ENCODE peak calls at places on chromosome 1, in nine cellular contexts. One of them, this sample, is unnamed.

GRCh38 chr1:230487773-230488428 is 61.8 kb upstream of the PGBD5 start:
- DNase-seq in Caco-2: no peak
- DNase-seq in brain microvascular endothelial cell: no peak
- DNase-seq in foreskin fibroblast: no peak
- DNase-seq in heart left ventricle: no peak
- DNase-seq in AG09319: no peak
- DNase-seq in neural progenitor cell: no peak
- DNase-seq in endothelial cell: no peak
- DNase-seq in cardiac muscle cell: no peak
- DNase-seq in this sample: no peak

GRCh38 chr1:8382051-8382505 is 64.2 kb downstream of the SLC45A1 start:
- DNase-seq in Caco-2: no peak
- DNase-seq in AG09319: no peak
- DNase-seq in endothelial cell: no peak
- DNase-seq in brain microvascular endothelial cell: peak; percentile 44
- DNase-seq in heart left ventricle: no peak
- DNase-seq in cardiac muscle cell: peak; percentile 46
- DNase-seq in neural progenitor cell: peak; percentile 88
- DNase-seq in foreskin fibroblast: no peak
- DNase-seq in this sample: no peak

GRCh38 chr1:215476541-215476940 is 90.6 kb upstream of the KCTD3 start:
- DNase-seq in neural progenitor cell: no peak
- DNase-seq in brain microvascular endothelial cell: no peak
- DNase-seq in cardiac muscle cell: no peak
- DNase-seq in AG09319: no peak
- DNase-seq in Caco-2: no peak
- DNase-seq in endothelial cell: no peak
- DNase-seq in foreskin fibroblast: peak; percentile 29
- DNase-seq in heart left ventricle: no peak
- DNase-seq in this sample: no peak

GRCh38 chr1:28370220-28371010 is 875 bp downstream of the PHACTR4 start:
- DNase-seq in Caco-2: peak; percentile 45
- DNase-seq in endothelial cell: peak; percentile 32
- DNase-seq in foreskin fibroblast: peak; percentile 41
- DNase-seq in heart left ventricle: peak; percentile 21
- DNase-seq in neural progenitor cell: peak; percentile 65
- DNase-seq in AG09319: no peak
- DNase-seq in cardiac muscle cell: peak; percentile 45
- DNase-seq in brain microvascular endothelial cell: peak; percentile 48
- DNase-seq in this sample: peak; percentile 29

GRCh38 chr1:230170610-230171009 is 103.6 kb downstream of the GALNT2 start:
- DNase-seq in AG09319: no peak
- DNase-seq in brain microvascular endothelial cell: no peak
- DNase-seq in cardiac muscle cell: no peak
- DNase-seq in neural progenitor cell: no peak
- DNase-seq in Caco-2: no peak
- DNase-seq in heart left ventricle: peak; percentile 5
- DNase-seq in endothelial cell: no peak
- DNase-seq in foreskin fibroblast: no peak
- DNase-seq in this sample: no peak

GRCh38 chr1:160618763-160619274 is 28.0 kb downstream of the SLAMF1 start:
- DNase-seq in neural progenitor cell: no peak
- DNase-seq in Caco-2: no peak
- DNase-seq in brain microvascular endothelial cell: no peak
- DNase-seq in endothelial cell: no peak
- DNase-seq in foreskin fibroblast: no peak
- DNase-seq in cardiac muscle cell: no peak
- DNase-seq in heart left ventricle: no peak
- DNase-seq in AG09319: no peak
- DNase-seq in this sample: no peak

GRCh38 chr1:210292276-210292851 is 36.3 kb upstream of the HHAT start:
- DNase-seq in endothelial cell: peak; percentile 45
- DNase-seq in brain microvascular endothelial cell: no peak
- DNase-seq in foreskin fibroblast: no peak
- DNase-seq in cardiac muscle cell: no peak
- DNase-seq in AG09319: peak; percentile 25
- DNase-seq in neural progenitor cell: peak; percentile 86
- DNase-seq in Caco-2: peak; percentile 71
- DNase-seq in heart left ventricle: peak; percentile 42
- DNase-seq in this sample: peak; percentile 79

GRCh38 chr1:189658381-189658780 is 819.3 kb downstream of the BRINP3 start:
- DNase-seq in endothelial cell: no peak
- DNase-seq in AG09319: no peak
- DNase-seq in brain microvascular endothelial cell: no peak
- DNase-seq in heart left ventricle: no peak
- DNase-seq in cardiac muscle cell: no peak
- DNase-seq in neural progenitor cell: no peak
- DNase-seq in Caco-2: no peak
- DNase-seq in foreskin fibroblast: no peak
- DNase-seq in this sample: no peak

GRCh38 chr1:78553859-78554258 is 63.1 kb downstream of the PTGFR start:
- DNase-seq in Caco-2: no peak
- DNase-seq in heart left ventricle: no peak
- DNase-seq in neural progenitor cell: peak; percentile 13
- DNase-seq in cardiac muscle cell: peak; percentile 10
- DNase-seq in brain microvascular endothelial cell: no peak
- DNase-seq in AG09319: no peak
- DNase-seq in foreskin fibroblast: no peak
- DNase-seq in endothelial cell: no peak
- DNase-seq in this sample: no peak
- TF ChIP-seq CTCF in Caco-2: no peak
- TF ChIP-seq CTCF in heart left ventricle: no peak
- TF ChIP-seq CTCF in neural progenitor cell: peak; percentile 31
- TF ChIP-seq CTCF in cardiac muscle cell: no peak
- TF ChIP-seq CTCF in brain microvascular endothelial cell: peak; percentile 32
- TF ChIP-seq CTCF in AG09319: no peak
- TF ChIP-seq CTCF in foreskin fibroblast: no peak
- TF ChIP-seq CTCF in endothelial cell: peak; percentile 45
- TF ChIP-seq CTCF in this sample: no peak

GRCh38 chr1:152002960-152003359 is 9.3 kb upstream of the S100A10 start:
- DNase-seq in heart left ventricle: no peak
- DNase-seq in cardiac muscle cell: peak; percentile 54
- DNase-seq in AG09319: no peak
- DNase-seq in Caco-2: no peak
- DNase-seq in neural progenitor cell: no peak
- DNase-seq in endothelial cell: no peak
- DNase-seq in brain microvascular endothelial cell: no peak
- DNase-seq in foreskin fibroblast: no peak
- DNase-seq in this sample: no peak

GRCh38 chr1:152000989-152001630 is 7.5 kb upstream of the S100A10 start:
- DNase-seq in endothelial cell: no peak
- DNase-seq in cardiac muscle cell: no peak
- DNase-seq in neural progenitor cell: no peak
- DNase-seq in foreskin fibroblast: no peak
- DNase-seq in brain microvascular endothelial cell: no peak
- DNase-seq in Caco-2: no peak
- DNase-seq in AG09319: no peak
- DNase-seq in heart left ventricle: no peak
- DNase-seq in this sample: no peak

GRCh38 chr1:152001631-152002584 is 8.2 kb upstream of the S100A10 start:
- DNase-seq in Caco-2: peak; percentile 91
- DNase-seq in heart left ventricle: peak; percentile 85
- DNase-seq in foreskin fibroblast: peak; percentile 97
- DNase-seq in cardiac muscle cell: peak; percentile 97
- DNase-seq in brain microvascular endothelial cell: peak; percentile 97
- DNase-seq in neural progenitor cell: peak; percentile 76
- DNase-seq in AG09319: peak; percentile 95
- DNase-seq in endothelial cell: peak; percentile 89
- DNase-seq in this sample: peak; percentile 91

GRCh38 chr1:152005360-152005912 is 11.8 kb upstream of the S100A10 start:
- DNase-seq in AG09319: no peak
- DNase-seq in Caco-2: no peak
- DNase-seq in neural progenitor cell: no peak
- DNase-seq in foreskin fibroblast: no peak
- DNase-seq in cardiac muscle cell: no peak
- DNase-seq in heart left ventricle: no peak
- DNase-seq in brain microvascular endothelial cell: no peak
- DNase-seq in endothelial cell: no peak
- DNase-seq in this sample: no peak

DNA sequence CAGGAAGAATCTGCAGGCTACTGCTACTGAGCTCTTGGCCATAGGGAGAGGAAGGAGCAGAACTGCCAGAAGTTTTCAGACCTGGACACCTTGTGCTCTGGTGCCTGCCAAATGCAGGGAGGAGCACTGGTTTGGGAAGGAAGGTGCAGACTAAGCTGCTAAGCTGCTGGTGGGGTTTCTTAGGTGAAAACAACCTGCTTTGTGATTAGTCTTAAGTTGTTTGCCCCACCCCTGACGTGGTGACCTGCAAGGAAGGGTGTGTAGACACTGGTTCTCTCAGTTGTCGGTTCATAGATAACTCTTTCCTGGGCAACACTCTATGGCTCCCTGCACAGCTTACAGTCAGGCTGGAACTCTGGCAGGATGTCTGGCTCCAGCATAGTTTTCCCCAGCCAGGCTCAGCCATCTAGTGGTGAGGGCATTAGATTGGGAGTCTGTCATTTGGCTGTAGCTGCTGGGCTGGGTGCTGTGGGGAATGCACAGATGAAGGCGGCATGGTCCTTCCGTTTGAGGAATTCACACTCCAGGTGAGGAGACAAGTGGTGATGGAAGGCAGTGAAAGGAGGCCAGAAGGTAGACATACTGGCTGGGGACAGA is 10.3 kb upstream of the S100A10 start:
- DNase-seq in cardiac muscle cell: peak; percentile 14
- DNase-seq in AG09319: no peak
- DNase-seq in heart left ventricle: no peak
- DNase-seq in neural progenitor cell: peak; percentile 16
- DNase-seq in foreskin fibroblast: no peak
- DNase-seq in Caco-2: no peak
- DNase-seq in endothelial cell: no peak
- DNase-seq in brain microvascular endothelial cell: no peak
- DNase-seq in this sample: no peak
- TF ChIP-seq CTCF in cardiac muscle cell: peak; percentile 14
- TF ChIP-seq CTCF in AG09319: no peak
- TF ChIP-seq CTCF in heart left ventricle: peak; percentile 18
- TF ChIP-seq CTCF in neural progenitor cell: peak; percentile 29
- TF ChIP-seq CTCF in foreskin fibroblast: no peak
- TF ChIP-seq CTCF in Caco-2: peak; percentile 60
- TF ChIP-seq CTCF in endothelial cell: no peak
- TF ChIP-seq CTCF in brain microvascular endothelial cell: peak; percentile 62
- TF ChIP-seq CTCF in this sample: no peak

DNA sequence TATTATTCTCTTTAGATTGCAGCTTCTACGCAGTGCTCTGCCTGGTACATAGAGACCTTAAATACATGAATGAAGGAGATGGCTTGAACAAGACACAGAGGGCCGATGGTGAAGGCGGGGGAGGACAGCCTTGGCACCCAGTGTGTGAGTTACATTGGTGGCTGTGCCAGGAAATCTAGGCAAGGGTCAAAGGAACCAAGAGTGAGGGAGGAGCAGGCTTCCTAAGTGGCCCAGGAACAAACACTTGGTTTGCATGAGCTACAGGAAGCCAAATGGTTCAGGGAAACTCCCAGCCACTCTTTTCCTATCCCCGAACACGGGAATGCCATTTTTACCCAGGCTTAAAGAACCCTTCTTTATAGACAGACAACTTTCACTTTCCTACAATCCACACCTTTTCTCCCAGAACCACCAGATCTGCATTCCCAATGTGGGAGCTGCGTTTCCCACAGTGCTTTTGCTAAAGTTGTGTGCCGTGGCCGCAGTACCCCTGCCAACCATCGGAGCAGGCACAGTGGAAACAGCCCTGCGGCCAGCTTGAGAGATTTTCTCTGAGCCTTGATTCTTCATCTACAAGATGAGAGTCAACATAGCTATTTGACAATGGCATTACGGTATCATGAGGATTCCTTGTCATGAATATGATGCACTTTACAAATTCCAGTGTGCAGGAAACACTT is 3.5 kb upstream of the CLEC20A start:
- DNase-seq in neural progenitor cell: peak; percentile 25
- DNase-seq in AG09319: no peak
- DNase-seq in endothelial cell: peak; percentile 46
- DNase-seq in cardiac muscle cell: no peak
- DNase-seq in foreskin fibroblast: no peak
- DNase-seq in heart left ventricle: peak; percentile 1
- DNase-seq in Caco-2: no peak
- DNase-seq in brain microvascular endothelial cell: no peak
- DNase-seq in this sample: no peak
- TF ChIP-seq CTCF in neural progenitor cell: peak; percentile 35
- TF ChIP-seq CTCF in AG09319: no peak
- TF ChIP-seq CTCF in endothelial cell: peak; percentile 60
- TF ChIP-seq CTCF in cardiac muscle cell: no peak
- TF ChIP-seq CTCF in foreskin fibroblast: no peak
- TF ChIP-seq CTCF in heart left ventricle: no peak
- TF ChIP-seq CTCF in Caco-2: peak; percentile 42
- TF ChIP-seq CTCF in brain microvascular endothelial cell: peak; percentile 58
- TF ChIP-seq CTCF in this sample: no peak

GRCh38 chr1:221742555-221743415 is 896 bp upstream of the DUSP10 start:
- DNase-seq in heart left ventricle: peak; percentile 91
- DNase-seq in Caco-2: peak; percentile 76
- DNase-seq in cardiac muscle cell: peak; percentile 73
- DNase-seq in AG09319: peak; percentile 43
- DNase-seq in neural progenitor cell: peak; percentile 83
- DNase-seq in brain microvascular endothelial cell: peak; percentile 53
- DNase-seq in foreskin fibroblast: peak; percentile 88
- DNase-seq in endothelial cell: peak; percentile 76
- DNase-seq in this sample: peak; percentile 91
- TF ChIP-seq CTCF in heart left ventricle: peak; percentile 61
- TF ChIP-seq CTCF in Caco-2: peak; percentile 16
- TF ChIP-seq CTCF in cardiac muscle cell: no peak
- TF ChIP-seq CTCF in AG09319: peak; percentile 10
- TF ChIP-seq CTCF in neural progenitor cell: peak; percentile 6
- TF ChIP-seq CTCF in brain microvascular endothelial cell: peak; percentile 3
- TF ChIP-seq CTCF in foreskin fibroblast: no peak
- TF ChIP-seq CTCF in endothelial cell: peak; percentile 14
- TF ChIP-seq CTCF in this sample: no peak

DNA sequence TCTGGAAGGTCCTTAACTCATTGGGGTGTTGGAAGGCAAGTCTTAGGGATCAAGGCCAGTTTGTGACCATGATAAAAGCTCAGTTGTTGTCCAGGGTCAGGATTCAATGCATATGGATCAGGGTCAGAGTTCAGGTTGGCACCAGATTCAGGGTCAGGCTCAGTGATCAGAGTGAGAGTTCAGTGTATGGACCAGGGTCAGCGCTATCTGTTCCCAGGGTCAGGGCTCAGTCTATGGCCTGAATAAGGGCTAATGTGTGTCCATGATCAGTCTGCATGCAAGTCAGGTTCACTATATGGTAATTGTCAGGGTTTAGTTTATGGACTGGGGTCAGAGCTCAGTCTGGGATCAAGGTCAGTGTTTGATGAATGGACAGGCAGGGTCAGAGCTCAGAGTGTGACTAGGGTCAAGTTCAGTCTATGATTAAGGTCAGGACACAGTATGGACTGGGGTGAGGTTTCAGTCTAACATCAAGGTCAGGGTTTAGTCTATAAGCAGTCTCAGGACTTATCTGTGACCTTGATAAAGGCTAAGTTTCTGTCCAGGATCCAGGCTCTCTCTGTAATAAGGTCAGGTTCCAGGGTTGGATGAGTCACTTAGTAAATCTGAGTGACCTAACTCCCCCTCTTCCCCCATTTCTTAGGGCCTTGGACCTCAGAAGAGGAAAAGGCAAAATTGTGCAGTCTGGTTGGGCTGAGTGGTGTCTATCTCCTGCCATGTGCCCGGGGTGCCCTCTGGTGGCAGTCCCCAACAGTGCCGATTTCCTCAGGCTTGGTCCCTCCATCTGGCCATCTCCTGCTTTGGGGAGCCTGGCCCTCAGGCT is 23.8 kb downstream of the KNCN start:
- DNase-seq in heart left ventricle: peak; percentile 76
- DNase-seq in foreskin fibroblast: peak; percentile 61
- DNase-seq in brain microvascular endothelial cell: peak; percentile 67
- DNase-seq in endothelial cell: peak; percentile 87
- DNase-seq in Caco-2: peak; percentile 65
- DNase-seq in neural progenitor cell: peak; percentile 89
- DNase-seq in cardiac muscle cell: peak; percentile 82
- DNase-seq in AG09319: peak; percentile 50
- DNase-seq in this sample: peak; percentile 80
- TF ChIP-seq CTCF in heart left ventricle: peak; percentile 88
- TF ChIP-seq CTCF in foreskin fibroblast: peak; percentile 92
- TF ChIP-seq CTCF in brain microvascular endothelial cell: peak; percentile 98
- TF ChIP-seq CTCF in endothelial cell: peak; percentile 74
- TF ChIP-seq CTCF in Caco-2: peak; percentile 93
- TF ChIP-seq CTCF in neural progenitor cell: peak; percentile 87
- TF ChIP-seq CTCF in cardiac muscle cell: peak; percentile 88
- TF ChIP-seq CTCF in AG09319: peak; percentile 99
- TF ChIP-seq CTCF in this sample: peak; percentile 97

This sample was measured in lung.